ENCODE peak calls at places on chromosomes 7 and 10, in seven cellular contexts. One of them, this sample, is unnamed.

GRCh38 chr10:12181065-12181775 is 14.5 kb downstream of the NUDT5 start:
- DNase-seq in testis: no peak
- DNase-seq in tibial artery: no peak
- DNase-seq in A549: no peak
- DNase-seq in endothelial cell of umbilical vein: no peak
- DNase-seq in IMR-90: no peak
- DNase-seq in MM.1S: no peak
- DNase-seq in this sample: no peak

GRCh38 chr7:23220690-23221305 is 25.8 kb upstream of the GPNMB start:
- DNase-seq in testis: no peak
- DNase-seq in tibial artery: no peak
- DNase-seq in A549: no peak
- DNase-seq in endothelial cell of umbilical vein: no peak
- DNase-seq in IMR-90: no peak
- DNase-seq in MM.1S: no peak
- DNase-seq in this sample: no peak

GRCh38 chr10:47254611-47255010 is 45.4 kb upstream of the GDF10 start:
- DNase-seq in testis: no peak
- DNase-seq in tibial artery: no peak
- DNase-seq in A549: no peak
- DNase-seq in endothelial cell of umbilical vein: no peak
- DNase-seq in IMR-90: no peak
- DNase-seq in MM.1S: no peak
- DNase-seq in this sample: no peak

GRCh38 chr7:135253851-135254815 is 20.5 kb downstream of the STRA8 start:
- DNase-seq in testis: peak
- DNase-seq in tibial artery: peak
- DNase-seq in A549: peak
- DNase-seq in endothelial cell of umbilical vein: peak
- DNase-seq in IMR-90: peak
- DNase-seq in MM.1S: no peak
- DNase-seq in this sample: peak

GRCh38 chr7:452791-453455 is 66.7 kb downstream of the PDGFA start:
- DNase-seq in testis: no peak
- DNase-seq in tibial artery: no peak
- DNase-seq in A549: no peak
- DNase-seq in endothelial cell of umbilical vein: no peak
- DNase-seq in IMR-90: no peak
- DNase-seq in MM.1S: no peak
- DNase-seq in this sample: no peak

GRCh38 chr10:35412900-35413491 is 76.7 kb downstream of the CCNY start:
- DNase-seq in testis: no peak
- DNase-seq in tibial artery: no peak
- DNase-seq in A549: no peak
- DNase-seq in endothelial cell of umbilical vein: peak
- DNase-seq in IMR-90: peak
- DNase-seq in MM.1S: no peak
- DNase-seq in this sample: peak

GRCh38 chr7:1922071-1922869 is 252.2 kb downstream of the ELFN1 start:
- DNase-seq in testis: no peak
- DNase-seq in tibial artery: no peak
- DNase-seq in A549: no peak
- DNase-seq in endothelial cell of umbilical vein: no peak
- DNase-seq in IMR-90: peak
- DNase-seq in MM.1S: no peak
- DNase-seq in this sample: no peak

GRCh38 chr7:86116-86515 is 106.3 kb upstream of the FAM20C start:
- DNase-seq in testis: no peak
- DNase-seq in tibial artery: no peak
- DNase-seq in A549: no peak
- DNase-seq in endothelial cell of umbilical vein: no peak
- DNase-seq in IMR-90: no peak
- DNase-seq in MM.1S: no peak
- DNase-seq in this sample: no peak

DNA sequence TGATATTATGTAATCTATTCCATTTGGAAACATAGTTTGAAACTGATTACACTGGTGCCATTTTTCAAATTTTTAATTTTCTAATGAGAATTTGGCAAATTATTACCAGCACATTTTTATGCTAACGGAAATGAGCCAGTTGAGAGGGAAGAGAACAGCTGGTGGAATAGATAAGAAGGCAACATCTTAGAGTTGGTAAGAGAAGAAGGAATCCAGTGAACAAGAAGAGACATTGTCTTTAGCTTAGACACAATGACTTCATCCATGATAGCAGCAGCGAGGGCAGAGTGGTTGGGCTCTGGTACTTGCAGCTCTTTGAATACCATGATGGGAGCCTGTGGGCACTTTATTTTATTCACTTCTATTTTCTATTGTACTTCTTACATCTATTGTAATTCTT is 89.6 kb downstream of the CHRM2 start:
- DNase-seq in testis: peak
- DNase-seq in tibial artery: no peak
- DNase-seq in A549: no peak
- DNase-seq in endothelial cell of umbilical vein: peak
- DNase-seq in IMR-90: peak
- DNase-seq in MM.1S: no peak
- DNase-seq in this sample: no peak
- H3K27ac ChIP-seq in testis: no peak
- H3K27ac ChIP-seq in tibial artery: no peak
- H3K27ac ChIP-seq in A549: no peak
- H3K27ac ChIP-seq in endothelial cell of umbilical vein: peak
- H3K27ac ChIP-seq in IMR-90: peak
- H3K27ac ChIP-seq in MM.1S: no peak
- H3K27ac ChIP-seq in this sample: no peak

DNA sequence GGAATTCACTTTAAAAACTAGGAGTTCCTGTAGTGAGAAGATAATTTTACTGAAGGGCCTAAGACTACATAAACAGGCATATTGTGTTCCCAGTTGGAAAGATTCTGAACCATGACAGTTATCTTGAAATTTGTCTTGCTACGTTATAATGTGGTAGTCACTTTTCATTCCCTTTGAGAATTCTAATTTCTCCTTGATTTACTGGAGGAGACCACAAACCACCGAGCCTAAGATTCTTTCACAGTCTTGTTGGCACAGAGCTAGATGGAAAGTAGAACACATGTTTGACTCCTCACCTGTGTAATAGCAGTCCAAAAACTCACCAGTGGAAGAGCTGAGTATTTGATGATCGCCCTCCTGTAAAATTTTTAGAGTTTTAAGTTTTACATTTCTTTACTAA is 4.9 kb downstream of the ARMC10 start:
- DNase-seq in testis: no peak
- DNase-seq in tibial artery: no peak
- DNase-seq in A549: no peak
- DNase-seq in endothelial cell of umbilical vein: no peak
- DNase-seq in IMR-90: no peak
- DNase-seq in MM.1S: no peak
- DNase-seq in this sample: no peak
- TF ChIP-seq CTCF in testis: no peak
- TF ChIP-seq CTCF in tibial artery: no peak
- TF ChIP-seq CTCF in A549: no peak
- TF ChIP-seq CTCF in endothelial cell of umbilical vein: no peak
- TF ChIP-seq CTCF in IMR-90: no peak
- TF ChIP-seq CTCF in MM.1S: no peak
- TF ChIP-seq CTCF in this sample: no peak

GRCh38 chr7:159030490-159031134 is 114.1 kb downstream of the VIPR2 start:
- DNase-seq in testis: peak
- DNase-seq in tibial artery: peak
- DNase-seq in A549: peak
- DNase-seq in endothelial cell of umbilical vein: peak
- DNase-seq in IMR-90: no peak
- DNase-seq in MM.1S: peak
- DNase-seq in this sample: peak
- H3K27ac ChIP-seq in testis: peak
- H3K27ac ChIP-seq in tibial artery: peak
- H3K27ac ChIP-seq in A549: peak
- H3K27ac ChIP-seq in endothelial cell of umbilical vein: no peak
- H3K27ac ChIP-seq in IMR-90: no peak
- H3K27ac ChIP-seq in MM.1S: no peak
- H3K27ac ChIP-seq in this sample: no peak

DNA sequence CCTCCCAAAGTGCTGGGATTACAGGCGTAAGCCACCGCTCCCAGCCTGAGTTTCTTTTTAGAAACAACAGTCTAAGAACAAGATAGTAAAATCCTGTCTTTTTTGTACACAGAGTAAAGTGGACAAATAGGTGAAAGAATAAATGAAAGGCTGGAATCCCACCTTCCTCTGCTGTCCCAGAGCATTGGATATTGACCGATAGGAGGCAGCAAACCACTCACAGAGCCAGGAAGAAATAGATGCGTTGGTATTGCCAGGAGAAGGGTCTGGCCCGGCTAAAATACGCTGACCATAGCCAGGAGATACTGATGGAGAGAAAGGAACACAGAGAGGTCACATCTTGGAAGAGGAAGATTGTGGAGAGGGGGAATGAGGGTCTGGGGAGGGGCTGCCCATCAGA is 11.4 kb upstream of the ZNF12 start:
- DNase-seq in testis: no peak
- DNase-seq in tibial artery: no peak
- DNase-seq in A549: no peak
- DNase-seq in endothelial cell of umbilical vein: no peak
- DNase-seq in IMR-90: no peak
- DNase-seq in MM.1S: no peak
- DNase-seq in this sample: no peak
- TF ChIP-seq CTCF in testis: no peak
- TF ChIP-seq CTCF in tibial artery: no peak
- TF ChIP-seq CTCF in A549: no peak
- TF ChIP-seq CTCF in endothelial cell of umbilical vein: peak
- TF ChIP-seq CTCF in IMR-90: no peak
- TF ChIP-seq CTCF in MM.1S: no peak
- TF ChIP-seq CTCF in this sample: no peak

GRCh38 chr7:36620166-36620708 is 104.1 kb downstream of the AOAH start:
- DNase-seq in testis: no peak
- DNase-seq in tibial artery: no peak
- DNase-seq in A549: no peak
- DNase-seq in endothelial cell of umbilical vein: no peak
- DNase-seq in IMR-90: no peak
- DNase-seq in MM.1S: no peak
- DNase-seq in this sample: no peak
- H3K27ac ChIP-seq in testis: no peak
- H3K27ac ChIP-seq in tibial artery: no peak
- H3K27ac ChIP-seq in A549: no peak
- H3K27ac ChIP-seq in endothelial cell of umbilical vein: no peak
- H3K27ac ChIP-seq in IMR-90: no peak
- H3K27ac ChIP-seq in MM.1S: no peak
- H3K27ac ChIP-seq in this sample: no peak

GRCh38 chr10:124647421-124648130 is 96.6 kb downstream of the FAM53B start:
- DNase-seq in testis: peak
- DNase-seq in tibial artery: peak
- DNase-seq in A549: peak
- DNase-seq in endothelial cell of umbilical vein: peak
- DNase-seq in IMR-90: peak
- DNase-seq in MM.1S: peak
- DNase-seq in this sample: peak
- TF ChIP-seq CTCF in testis: no peak
- TF ChIP-seq CTCF in tibial artery: no peak
- TF ChIP-seq CTCF in A549: no peak
- TF ChIP-seq CTCF in endothelial cell of umbilical vein: peak
- TF ChIP-seq CTCF in IMR-90: no peak
- TF ChIP-seq CTCF in MM.1S: peak
- TF ChIP-seq CTCF in this sample: no peak